ENCODE peak calls at places on chromosomes 1 and 21, in five cellular contexts. K is pancreas, E is AG09319, B is WTC11, L is body of pancreas. W is an unnamed sample.

GRCh38 chr1:17671741-17672140 is 83.4 kb upstream of the ACTL8 start:
- DNase-seq in E (no peak), L (no peak), B (peak), K (no peak), W (no peak)

GRCh38 chr1:178057863-178058576 is 35.9 kb upstream of the RASAL2 start:
- DNase-seq in L (peak), B (no peak), E (no peak), K (no peak), W (no peak)

GRCh38 chr1:15557594-15557993 is 27.3 kb downstream of the AGMAT start:
- DNase-seq in K (no peak), L (no peak), B (no peak), E (no peak), W (no peak)

GRCh38 chr21:35436899-35437298 is 387.8 kb upstream of the RUNX1 start:
- DNase-seq in K (no peak), L (no peak), B (no peak), E (no peak), W (no peak)

GRCh38 chr1:238558156-238558555 is 667.4 kb upstream of the ZP4 start:
- DNase-seq in E (no peak), B (no peak), L (no peak), K (no peak), W (no peak)

GRCh38 chr1:207659545-207660148 is 14.7 kb downstream of the CR1L start:
- DNase-seq in E (no peak), B (no peak), L (no peak), K (no peak), W (peak)

GRCh38 chr1:33265780-33266605 is 9.7 kb downstream of the ZNF362 start:
- DNase-seq in B (no peak), K (no peak), L (no peak), E (no peak), W (no peak)

GRCh38 chr1:52216907-52217458 is 75.1 kb downstream of the ZFYVE9 start:
- DNase-seq in K (no peak), E (no peak), L (no peak), B (no peak), W (no peak)

GRCh38 chr1:7388488-7389185 is 382.5 kb upstream of the VAMP3 start:
- DNase-seq in B (no peak), K (peak), E (no peak), L (no peak), W (no peak)

GRCh38 chr1:117537291-117537920 is 68.4 kb upstream of the TENT5C start:
- DNase-seq in B (peak), E (no peak), L (peak), K (peak), W (peak)

GRCh38 chr21:25283720-25284119 is 323.6 kb downstream of the MRPL39 start:
- DNase-seq in K (no peak), E (peak), L (peak), B (no peak), W (no peak)

GRCh38 chr21:31752352-31752751 is 20.4 kb upstream of the SCAF4 start:
- DNase-seq in E (no peak), L (no peak), B (no peak), K (no peak), W (no peak)

GRCh38 chr21:34983680-34984086 is 65.4 kb downstream of the RUNX1 start:
- DNase-seq in B (no peak), L (no peak), E (no peak), K (no peak), W (no peak)

GRCh38 chr1:24724345-24725208 is 20.7 kb upstream of the CLIC4 start:
- DNase-seq in E (no peak), K (no peak), L (no peak), B (peak), W (no peak)

GRCh38 chr1:22641906-22642636 is 1.4 kb upstream of the C1QC start:
- DNase-seq in E (no peak), B (peak), L (peak), K (peak), W (peak)

GRCh38 chr1:54273837-54274192 is 73.8 kb downstream of the MRPL37 start:
- DNase-seq in E (no peak), B (no peak), K (no peak), L (peak), W (no peak)

GRCh38 chr1:217089239-217090014 is 366.2 kb upstream of the ESRRG start:
- DNase-seq in E (no peak), K (no peak), L (peak), B (peak), W (no peak)

GRCh38 chr1:176515310-176515709 is 52.3 kb downstream of the PAPPA2 start:
- DNase-seq in E (no peak), K (no peak), L (peak), B (no peak), W (no peak)

GRCh38 chr1:53365405-53366063 is 37.7 kb upstream of the LRP8 start:
- DNase-seq in L (no peak), K (no peak), E (no peak), B (peak), W (peak)

GRCh38 chr1:65512383-65512782 is 91.9 kb downstream of the LEPR start:
- DNase-seq in L (peak), E (no peak), K (no peak), B (no peak), W (no peak)

GRCh38 chr21:39040494-39041110 is 142.6 kb downstream of the PSMG1 start:
- DNase-seq in K (no peak), B (no peak), E (no peak), L (no peak), W (no peak)

GRCh38 chr1:3939242-3940080 is 39.4 kb upstream of the C1orf174 start:
- DNase-seq in K (no peak), L (no peak), B (no peak), E (no peak), W (no peak)

GRCh38 chr1:185112343-185112742 is 44.4 kb downstream of the TRMT1L start:
- DNase-seq in B (no peak), K (no peak), L (no peak), E (no peak), W (no peak)

GRCh38 chr1:8238141-8239038 is 79.5 kb upstream of the SLC45A1 start:
- DNase-seq in L (no peak), E (no peak), K (no peak), B (no peak), W (no peak)

GRCh38 chr1:41533016-41533730 is 48.7 kb upstream of the EDN2 start:
- DNase-seq in E (no peak), B (no peak), K (no peak), L (no peak), W (peak)

GRCh38 chr1:31939484-31940329 is 1.5 kb upstream of the PTP4A2 start:
- DNase-seq in L (peak), K (peak), B (no peak), E (peak), W (no peak)

GRCh38 chr21:43361493-43362296 is 65.2 kb downstream of the SIK1 start:
- DNase-seq in K (no peak), L (no peak), E (no peak), B (no peak), W (no peak)

GRCh38 chr1:212665241-212666115 is 34.2 kb downstream of the BATF3 start:
- DNase-seq in L (peak), E (peak), B (peak), K (peak), W (peak)

GRCh38 chr1:65256860-65257719 is 52.3 kb upstream of the DNAJC6 start:
- DNase-seq in E (no peak), B (no peak), L (no peak), K (no peak), W (no peak)

DNA sequence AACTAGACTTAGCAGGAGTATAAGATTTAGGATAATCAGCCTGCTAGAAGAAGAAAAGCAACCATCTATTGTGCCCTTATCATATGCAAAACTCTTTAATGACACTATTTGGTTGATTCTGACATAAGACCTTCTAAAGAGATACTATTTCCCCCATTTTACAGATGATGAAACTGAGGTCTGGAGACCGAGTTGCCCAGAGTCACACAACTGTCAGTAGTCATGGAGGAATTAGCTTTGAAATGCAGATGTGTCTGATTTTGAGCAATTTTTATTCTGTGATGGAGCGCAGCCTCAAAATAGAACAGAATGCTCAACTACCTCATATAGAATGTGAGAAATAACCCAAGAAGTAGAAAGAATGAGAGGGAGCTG is 69.0 kb downstream of the CD58 start:
- DNase-seq in B (no peak), E (no peak), L (no peak), K (no peak), W (no peak)
- TF ChIP-seq CTCF in B (no peak), E (no peak), L (no peak), K (no peak), W (no peak)

GRCh38 chr1:169070547-169070946 is 35.9 kb upstream of the ATP1B1 start:
- DNase-seq in B (no peak), E (no peak), L (no peak), K (no peak), W (no peak)

GRCh38 chr1:169072945-169073725 is 33.4 kb upstream of the ATP1B1 start:
- DNase-seq in B (no peak), K (no peak), L (no peak), E (no peak), W (no peak)

DNA sequence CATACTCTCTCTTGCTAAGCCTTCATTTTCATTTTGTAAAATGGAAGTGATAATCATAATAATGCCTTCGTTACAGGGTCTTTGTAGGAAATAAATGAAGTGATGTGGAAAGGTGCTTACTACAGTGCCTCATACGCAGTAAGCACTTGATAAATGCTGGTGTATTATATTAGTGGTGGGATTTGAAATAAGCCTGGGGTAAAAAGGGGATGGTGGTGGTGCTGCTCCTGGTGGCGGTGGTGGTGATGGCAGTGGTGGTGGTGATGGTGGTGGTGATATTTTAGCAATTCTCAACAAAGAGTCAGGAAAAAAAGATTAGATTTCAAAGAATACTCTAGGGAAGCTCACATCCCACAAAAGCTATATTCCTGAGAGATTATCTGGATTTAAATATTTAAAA is 35.5 kb upstream of the ATP1B1 start:
- DNase-seq in B (no peak), L (no peak), E (no peak), K (no peak), W (no peak)
- TF ChIP-seq CTCF in B (no peak), L (no peak), E (no peak), K (no peak), W (no peak)

GRCh38 chr1:221796700-221797099 is 54.8 kb upstream of the DUSP10 start:
- DNase-seq in B (no peak), L (no peak), K (no peak), E (no peak), W (no peak)
- TF ChIP-seq CTCF in B (no peak), L (no peak), K (no peak), E (no peak), W (no peak)

DNA sequence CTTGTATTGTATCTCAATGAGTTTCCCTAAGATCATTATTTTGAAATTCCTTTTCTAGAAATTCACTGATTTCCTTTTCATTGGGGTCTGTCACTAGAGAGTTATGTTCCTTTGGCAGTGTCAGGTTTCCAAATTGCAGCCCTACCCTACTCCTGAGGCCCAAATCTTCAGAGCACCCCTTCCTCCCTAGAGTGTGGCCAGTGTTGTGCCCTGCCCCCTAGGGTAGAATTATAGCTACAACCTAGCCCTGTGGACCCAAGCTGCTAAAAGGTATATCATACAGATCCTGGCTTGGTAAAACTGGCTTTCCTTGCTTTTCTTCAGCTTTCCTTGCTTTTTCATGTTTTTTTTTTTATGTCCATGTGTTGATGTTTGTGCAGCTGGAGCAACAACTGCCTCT is 60.7 kb downstream of the DIPK1A start:
- DNase-seq in E (no peak), B (no peak), L (no peak), K (no peak), W (no peak)
- TF ChIP-seq CTCF in E (no peak), B (no peak), L (no peak), K (no peak), W (no peak)

GRCh38 chr1:6033986-6034749 is 11.5 kb upstream of the KCNAB2 start:
- DNase-seq in E (no peak), K (no peak), L (peak), B (peak), W (no peak)

GRCh38 chr1:6037338-6037762 is 8.3 kb upstream of the KCNAB2 start:
- DNase-seq in K (no peak), E (no peak), B (no peak), L (no peak), W (no peak)

GRCh38 chr1:6035265-6035664 is 10.4 kb upstream of the KCNAB2 start:
- DNase-seq in K (no peak), B (no peak), L (no peak), E (no peak), W (no peak)

GRCh38 chr1:6034750-6035096 is 11.0 kb upstream of the KCNAB2 start:
- DNase-seq in B (no peak), L (no peak), E (no peak), K (no peak), W (no peak)

GRCh38 chr1:6035719-6036118 is 10.0 kb upstream of the KCNAB2 start:
- DNase-seq in K (no peak), L (no peak), E (no peak), B (no peak), W (no peak)
- TF ChIP-seq CTCF in K (no peak), L (no peak), E (no peak), B (no peak), W (no peak)

GRCh38 chr1:50955116-50955515 is 5.0 kb downstream of the FAF1 start:
- DNase-seq in K (no peak), L (no peak), B (no peak), E (no peak), W (no peak)

GRCh38 chr1:50959303-50959912 is 659 bp downstream of the FAF1 start:
- DNase-seq in E (no peak), K (peak), L (peak), B (no peak), W (no peak)

GRCh38 chr1:50964863-50965262 is 4.8 kb upstream of the FAF1 start:
- DNase-seq in L (no peak), E (no peak), B (no peak), K (no peak), W (no peak)

DNA sequence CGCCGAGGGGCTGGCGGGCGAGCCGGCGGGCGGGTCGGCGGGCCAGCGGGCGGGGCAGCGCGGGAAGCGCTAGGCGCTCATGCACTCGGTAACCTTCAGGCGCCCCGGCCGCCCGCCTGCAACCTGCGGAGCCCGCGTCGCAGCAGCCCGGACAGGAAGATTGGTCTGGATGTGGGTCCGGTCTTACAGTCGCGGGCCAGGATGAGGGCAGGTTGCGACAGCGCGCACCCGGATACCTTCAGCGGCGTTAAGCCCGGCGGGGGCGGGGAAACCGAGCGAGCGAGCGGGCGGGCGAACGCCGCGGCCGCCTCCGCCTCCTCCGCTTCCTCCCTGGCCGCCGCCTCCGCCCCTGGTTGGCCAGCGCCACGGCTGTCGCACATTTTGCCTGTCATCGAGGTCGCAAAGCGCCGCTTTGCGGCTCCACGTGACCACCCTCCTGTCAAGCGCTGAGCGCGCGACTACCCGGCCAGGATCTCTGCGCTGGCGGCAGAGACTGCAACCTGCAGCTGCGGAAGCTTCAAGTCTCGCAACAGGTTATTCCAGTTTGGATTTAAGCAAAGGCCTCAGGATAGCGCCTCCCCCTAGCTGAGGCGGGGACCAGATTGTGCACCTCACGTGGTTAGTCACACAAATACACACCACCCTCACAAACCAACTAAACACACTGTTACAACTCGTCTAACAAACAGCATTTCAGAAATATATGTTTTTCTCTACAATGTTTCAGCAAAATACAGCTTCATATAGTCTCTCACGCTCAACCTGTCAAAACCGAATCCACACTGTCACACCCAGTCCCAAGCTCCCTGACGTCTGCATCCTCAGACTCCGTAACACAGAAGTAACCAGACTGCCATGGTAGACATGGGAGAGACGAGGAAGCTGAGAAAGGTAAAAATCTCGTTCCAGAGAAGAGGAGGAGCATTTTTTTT is at the start of gene FAF1:
- DNase-seq in L (peak), B (peak), E (peak), K (peak), W (peak)
- TF ChIP-seq CTCF in L (peak), B (peak), E (no peak), K (peak), W (peak)

GRCh38 chr21:46264046-46264689 is 21.2 kb downstream of the MCM3AP start:
- DNase-seq in K (no peak), E (no peak), B (no peak), L (no peak), W (no peak)
- TF ChIP-seq CTCF in K (no peak), E (no peak), B (no peak), L (no peak), W (no peak)